ENCODE peak calls at places on chromosomes 1 and 21, in eight cellular contexts. X is naive thymus-derived CD8-positive, alpha-beta T cell; B is IMR-90; V is brain microvascular endothelial cell; R is non-pigmented ciliary epithelial cell; Q is heart left ventricle; W is RWPE1; L is AG08396. K is an unnamed sample.

GRCh38 chr1:230558324-230558723 is 84.0 kb upstream of the COG2 start:
- DNase-seq in Q (no peak), W (no peak), L (no peak), V (no peak), X (no peak), B (no peak), R (no peak), K (no peak)

GRCh38 chr21:43741425-43742096 is 22.6 kb downstream of the PDXK start:
- DNase-seq in X (no peak), R (no peak), B (no peak), V (no peak), W (no peak), Q (no peak), L (no peak), K (no peak)

GRCh38 chr1:156893048-156893953 is at the start of gene PEAR1:
- DNase-seq in R (no peak), Q (peak), V (no peak), L (no peak), W (no peak), X (no peak), B (peak), K (no peak)

GRCh38 chr1:2193514-2194251 is 889 bp downstream of the FAAP20 start:
- DNase-seq in B (no peak), R (no peak), L (no peak), Q (no peak), V (no peak), W (no peak), X (no peak), K (no peak)

GRCh38 chr21:44898851-44899767 is 21.6 kb downstream of the ITGB2 start:
- DNase-seq in W (no peak), R (no peak), B (no peak), L (no peak), V (no peak), Q (peak), X (peak), K (no peak)

GRCh38 chr1:162145280-162145965 is 75.9 kb downstream of the NOS1AP start:
- DNase-seq in Q (no peak), W (no peak), L (no peak), B (no peak), R (no peak), V (no peak), X (no peak), K (no peak)

GRCh38 chr1:156445789-156446263 is 54.7 kb downstream of the MEF2D start:
- DNase-seq in Q (peak), X (peak), W (peak), B (peak), R (no peak), L (peak), V (peak), K (peak)

GRCh38 chr1:167564592-167564991 is 11.0 kb upstream of the CREG1 start:
- DNase-seq in Q (no peak), L (no peak), R (no peak), W (no peak), B (no peak), X (no peak), V (no peak), K (peak)

GRCh38 chr1:7491089-7491817 is 279.8 kb upstream of the VAMP3 start:
- DNase-seq in R (no peak), B (peak), V (no peak), X (no peak), W (no peak), Q (no peak), L (peak), K (no peak)

GRCh38 chr1:160978510-160978927 is 23.9 kb upstream of the ITLN2 start:
- DNase-seq in L (no peak), W (no peak), V (peak), Q (no peak), X (no peak), B (no peak), R (no peak), K (no peak)

GRCh38 chr1:1161683-1162079 is 12.0 kb upstream of the TTLL10 start:
- DNase-seq in R (no peak), Q (no peak), B (no peak), V (no peak), L (no peak), X (no peak), W (no peak), K (no peak)

GRCh38 chr1:17441265-17441992 is 2.0 kb upstream of the RCC2 start:
- DNase-seq in R (no peak), Q (peak), B (peak), V (no peak), L (no peak), X (no peak), W (peak), K (peak)

K was measured in NB4.